ENCODE peak calls at places on chromosomes 4 and X, in seven cellular contexts. One of them, this sample, is unnamed.

GRCh38 chr4:182749768-182750167 is 167.4 kb downstream of the DCTD start:
- DNase-seq in neural crest cell: no peak
- DNase-seq in CD4-positive, CD25-positive, alpha-beta regulatory T cell: no peak
- DNase-seq in HTR-8/SVneo: no peak
- DNase-seq in activated CD4-positive, alpha-beta T cell treated with anti-CD3 and anti-CD28 coated beads, Interleukin-2, amount 50 U/mL, for 24 hours: no peak
- DNase-seq in Daoy: no peak
- DNase-seq in activated T-helper 9 cell treated with anti-CD3 and anti-CD28 coated beads, Interleukin-2, amount 50 U/mL, for 16 hours: no peak
- DNase-seq in this sample: no peak

GRCh38 chr4:163331629-163332360 is 601 bp downstream of the NPY1R start:
- DNase-seq in neural crest cell: peak
- DNase-seq in CD4-positive, CD25-positive, alpha-beta regulatory T cell: no peak
- DNase-seq in HTR-8/SVneo: peak
- DNase-seq in activated CD4-positive, alpha-beta T cell treated with anti-CD3 and anti-CD28 coated beads, Interleukin-2, amount 50 U/mL, for 24 hours: no peak
- DNase-seq in Daoy: no peak
- DNase-seq in activated T-helper 9 cell treated with anti-CD3 and anti-CD28 coated beads, Interleukin-2, amount 50 U/mL, for 16 hours: no peak
- DNase-seq in this sample: no peak

GRCh38 chr4:66636321-66636720 is 909.0 kb downstream of the CENPC start:
- DNase-seq in neural crest cell: no peak
- DNase-seq in CD4-positive, CD25-positive, alpha-beta regulatory T cell: no peak
- DNase-seq in HTR-8/SVneo: no peak
- DNase-seq in activated CD4-positive, alpha-beta T cell treated with anti-CD3 and anti-CD28 coated beads, Interleukin-2, amount 50 U/mL, for 24 hours: no peak
- DNase-seq in Daoy: no peak
- DNase-seq in activated T-helper 9 cell treated with anti-CD3 and anti-CD28 coated beads, Interleukin-2, amount 50 U/mL, for 16 hours: no peak
- DNase-seq in this sample: no peak

GRCh38 chr4:150387983-150388382 is 194.0 kb upstream of the MAB21L2 start:
- DNase-seq in neural crest cell: no peak
- DNase-seq in CD4-positive, CD25-positive, alpha-beta regulatory T cell: no peak
- DNase-seq in HTR-8/SVneo: no peak
- DNase-seq in activated CD4-positive, alpha-beta T cell treated with anti-CD3 and anti-CD28 coated beads, Interleukin-2, amount 50 U/mL, for 24 hours: no peak
- DNase-seq in Daoy: no peak
- DNase-seq in activated T-helper 9 cell treated with anti-CD3 and anti-CD28 coated beads, Interleukin-2, amount 50 U/mL, for 16 hours: no peak
- DNase-seq in this sample: no peak

GRCh38 chrX:53312946-53313745 is 31.8 kb upstream of the IQSEC2 start:
- DNase-seq in neural crest cell: peak
- DNase-seq in CD4-positive, CD25-positive, alpha-beta regulatory T cell: peak
- DNase-seq in HTR-8/SVneo: peak
- DNase-seq in activated CD4-positive, alpha-beta T cell treated with anti-CD3 and anti-CD28 coated beads, Interleukin-2, amount 50 U/mL, for 24 hours: peak
- DNase-seq in Daoy: peak
- DNase-seq in activated T-helper 9 cell treated with anti-CD3 and anti-CD28 coated beads, Interleukin-2, amount 50 U/mL, for 16 hours: peak
- DNase-seq in this sample: peak

GRCh38 chr4:151250706-151251105 is 26.3 kb upstream of the PRSS48 start:
- DNase-seq in neural crest cell: no peak
- DNase-seq in CD4-positive, CD25-positive, alpha-beta regulatory T cell: no peak
- DNase-seq in HTR-8/SVneo: no peak
- DNase-seq in activated CD4-positive, alpha-beta T cell treated with anti-CD3 and anti-CD28 coated beads, Interleukin-2, amount 50 U/mL, for 24 hours: no peak
- DNase-seq in Daoy: no peak
- DNase-seq in activated T-helper 9 cell treated with anti-CD3 and anti-CD28 coated beads, Interleukin-2, amount 50 U/mL, for 16 hours: no peak
- DNase-seq in this sample: no peak

GRCh38 chr4:117096886-117097285 is 11.5 kb upstream of the TRAM1L1 start:
- DNase-seq in neural crest cell: no peak
- DNase-seq in CD4-positive, CD25-positive, alpha-beta regulatory T cell: no peak
- DNase-seq in HTR-8/SVneo: no peak
- DNase-seq in activated CD4-positive, alpha-beta T cell treated with anti-CD3 and anti-CD28 coated beads, Interleukin-2, amount 50 U/mL, for 24 hours: no peak
- DNase-seq in Daoy: peak
- DNase-seq in activated T-helper 9 cell treated with anti-CD3 and anti-CD28 coated beads, Interleukin-2, amount 50 U/mL, for 16 hours: no peak
- DNase-seq in this sample: no peak

GRCh38 chrX:30713061-30713525 is 59.9 kb downstream of the GK start:
- DNase-seq in neural crest cell: peak
- DNase-seq in CD4-positive, CD25-positive, alpha-beta regulatory T cell: peak
- DNase-seq in HTR-8/SVneo: peak
- DNase-seq in activated CD4-positive, alpha-beta T cell treated with anti-CD3 and anti-CD28 coated beads, Interleukin-2, amount 50 U/mL, for 24 hours: peak
- DNase-seq in Daoy: peak
- DNase-seq in activated T-helper 9 cell treated with anti-CD3 and anti-CD28 coated beads, Interleukin-2, amount 50 U/mL, for 16 hours: peak
- DNase-seq in this sample: peak

GRCh38 chr4:114087596-114088230 is 108.3 kb upstream of the ARSJ start:
- DNase-seq in neural crest cell: no peak
- DNase-seq in CD4-positive, CD25-positive, alpha-beta regulatory T cell: no peak
- DNase-seq in HTR-8/SVneo: peak
- DNase-seq in activated CD4-positive, alpha-beta T cell treated with anti-CD3 and anti-CD28 coated beads, Interleukin-2, amount 50 U/mL, for 24 hours: no peak
- DNase-seq in Daoy: peak
- DNase-seq in activated T-helper 9 cell treated with anti-CD3 and anti-CD28 coated beads, Interleukin-2, amount 50 U/mL, for 16 hours: no peak
- DNase-seq in this sample: no peak

GRCh38 chrX:49915352-49916222 is 6.8 kb upstream of the CLCN5 start:
- DNase-seq in neural crest cell: peak
- DNase-seq in CD4-positive, CD25-positive, alpha-beta regulatory T cell: peak
- DNase-seq in HTR-8/SVneo: peak
- DNase-seq in activated CD4-positive, alpha-beta T cell treated with anti-CD3 and anti-CD28 coated beads, Interleukin-2, amount 50 U/mL, for 24 hours: peak
- DNase-seq in Daoy: peak
- DNase-seq in activated T-helper 9 cell treated with anti-CD3 and anti-CD28 coated beads, Interleukin-2, amount 50 U/mL, for 16 hours: peak
- DNase-seq in this sample: peak

GRCh38 chr4:3040447-3041191 is 33.7 kb downstream of the HTT-AS start:
- DNase-seq in neural crest cell: no peak
- DNase-seq in CD4-positive, CD25-positive, alpha-beta regulatory T cell: no peak
- DNase-seq in HTR-8/SVneo: no peak
- DNase-seq in activated CD4-positive, alpha-beta T cell treated with anti-CD3 and anti-CD28 coated beads, Interleukin-2, amount 50 U/mL, for 24 hours: no peak
- DNase-seq in Daoy: no peak
- DNase-seq in activated T-helper 9 cell treated with anti-CD3 and anti-CD28 coated beads, Interleukin-2, amount 50 U/mL, for 16 hours: no peak
- DNase-seq in this sample: peak

GRCh38 chr4:81449018-81449417 is 22.7 kb downstream of the RASGEF1B start:
- DNase-seq in neural crest cell: no peak
- DNase-seq in CD4-positive, CD25-positive, alpha-beta regulatory T cell: no peak
- DNase-seq in HTR-8/SVneo: no peak
- DNase-seq in activated CD4-positive, alpha-beta T cell treated with anti-CD3 and anti-CD28 coated beads, Interleukin-2, amount 50 U/mL, for 24 hours: no peak
- DNase-seq in Daoy: no peak
- DNase-seq in activated T-helper 9 cell treated with anti-CD3 and anti-CD28 coated beads, Interleukin-2, amount 50 U/mL, for 16 hours: no peak
- DNase-seq in this sample: no peak

GRCh38 chr4:143186202-143186601 is 1.5 kb downstream of the USP38 start:
- DNase-seq in neural crest cell: no peak
- DNase-seq in CD4-positive, CD25-positive, alpha-beta regulatory T cell: no peak
- DNase-seq in HTR-8/SVneo: no peak
- DNase-seq in activated CD4-positive, alpha-beta T cell treated with anti-CD3 and anti-CD28 coated beads, Interleukin-2, amount 50 U/mL, for 24 hours: no peak
- DNase-seq in Daoy: no peak
- DNase-seq in activated T-helper 9 cell treated with anti-CD3 and anti-CD28 coated beads, Interleukin-2, amount 50 U/mL, for 16 hours: no peak
- DNase-seq in this sample: peak

GRCh38 chr4:17544831-17545234 is 29.9 kb downstream of the CLRN2 start:
- DNase-seq in neural crest cell: no peak
- DNase-seq in CD4-positive, CD25-positive, alpha-beta regulatory T cell: no peak
- DNase-seq in HTR-8/SVneo: no peak
- DNase-seq in activated CD4-positive, alpha-beta T cell treated with anti-CD3 and anti-CD28 coated beads, Interleukin-2, amount 50 U/mL, for 24 hours: no peak
- DNase-seq in Daoy: no peak
- DNase-seq in activated T-helper 9 cell treated with anti-CD3 and anti-CD28 coated beads, Interleukin-2, amount 50 U/mL, for 16 hours: no peak
- DNase-seq in this sample: no peak

GRCh38 chr4:1200425-1201035 is 28.1 kb upstream of the SPON2 start:
- DNase-seq in neural crest cell: no peak
- DNase-seq in CD4-positive, CD25-positive, alpha-beta regulatory T cell: no peak
- DNase-seq in HTR-8/SVneo: peak
- DNase-seq in activated CD4-positive, alpha-beta T cell treated with anti-CD3 and anti-CD28 coated beads, Interleukin-2, amount 50 U/mL, for 24 hours: no peak
- DNase-seq in Daoy: peak
- DNase-seq in activated T-helper 9 cell treated with anti-CD3 and anti-CD28 coated beads, Interleukin-2, amount 50 U/mL, for 16 hours: no peak
- DNase-seq in this sample: no peak

GRCh38 chrX:29143356-29143755 is 556.1 kb downstream of the IL1RAPL1 start:
- DNase-seq in neural crest cell: no peak
- DNase-seq in CD4-positive, CD25-positive, alpha-beta regulatory T cell: no peak
- DNase-seq in HTR-8/SVneo: peak
- DNase-seq in activated CD4-positive, alpha-beta T cell treated with anti-CD3 and anti-CD28 coated beads, Interleukin-2, amount 50 U/mL, for 24 hours: no peak
- DNase-seq in Daoy: no peak
- DNase-seq in activated T-helper 9 cell treated with anti-CD3 and anti-CD28 coated beads, Interleukin-2, amount 50 U/mL, for 16 hours: no peak
- DNase-seq in this sample: no peak

GRCh38 chrX:47540754-47541538 is 20.1 kb upstream of the ARAF start:
- DNase-seq in neural crest cell: peak
- DNase-seq in CD4-positive, CD25-positive, alpha-beta regulatory T cell: no peak
- DNase-seq in HTR-8/SVneo: peak
- DNase-seq in activated CD4-positive, alpha-beta T cell treated with anti-CD3 and anti-CD28 coated beads, Interleukin-2, amount 50 U/mL, for 24 hours: no peak
- DNase-seq in Daoy: peak
- DNase-seq in activated T-helper 9 cell treated with anti-CD3 and anti-CD28 coated beads, Interleukin-2, amount 50 U/mL, for 16 hours: no peak
- DNase-seq in this sample: no peak